ENCODE peak calls at places on chromosomes 6 and 20, in five cellular contexts. E is iris pigment epithelial cell; X is neural crest cell; I is stimulated activated CD4-positive, alpha-beta T cell treated with anti-CD3 and anti-CD28 coated beads, Interleukin-15, amount 100 ng/mL, for 1 hour; O is Peyer's patch. G is an unnamed sample.

GRCh38 chr6:46652603-46653438 is at the start of the genes CYP39A1 and SLC25A27:
- DNase-seq in E (peak), X (peak), I (peak), O (peak), G (peak)

GRCh38 chr20:33162753-33163152 is 5.2 kb upstream of the BPIFA2 start:
- DNase-seq in E (no peak), X (no peak), I (no peak), O (no peak), G (no peak)

GRCh38 chr6:159306134-159306537 is 136.9 kb downstream of the FNDC1 start:
- DNase-seq in E (no peak), X (no peak), I (no peak), O (no peak), G (no peak)

GRCh38 chr6:132399376-132400074 is 1.8 kb downstream of the MOXD1 start:
- DNase-seq in E (peak), X (no peak), I (no peak), O (no peak), G (no peak)

GRCh38 chr20:10067305-10067704 is 32.5 kb downstream of the ANKEF1 start:
- DNase-seq in E (no peak), X (no peak), I (no peak), O (no peak), G (no peak)

GRCh38 chr6:35605600-35605999 is 83.1 kb downstream of the FKBP5 start:
- DNase-seq in E (peak), X (no peak), I (no peak), O (no peak), G (no peak)

GRCh38 chr6:56875961-56876360 is 78.9 kb upstream of the BEND6 start:
- DNase-seq in E (no peak), X (no peak), I (no peak), O (no peak), G (no peak)

GRCh38 chr6:112049051-112049799 is 4.7 kb upstream of the CCN6 start:
- DNase-seq in E (peak), X (no peak), I (no peak), O (no peak), G (no peak)

GRCh38 chr6:121516331-121516730 is 80.9 kb downstream of the GJA1 start:
- DNase-seq in E (peak), X (no peak), I (no peak), O (no peak), G (no peak)

G was measured in D721Med.